ENCODE peak calls at places on chromosomes 3 and 15, in six cellular contexts. D, O, Y, B, K and R are unnamed samples. For H3K9me3, the result is how much of the 10 kb centered on the place peaks cover.

GRCh38 chr3:29618395-29619291 is 337.8 kb downstream of the RBMS3 start:
- DNase-seq in B (no peak), O (no peak), Y (no peak), K (no peak), D (no peak), R (no peak)

GRCh38 chr3:196138927-196139680 is 57.2 kb upstream of the TFRC start:
- DNase-seq in K (no peak), O (no peak), D (no peak), B (no peak), Y (peak), R (no peak)

GRCh38 chr15:96893159-96893906 is 562.8 kb downstream of the NR2F2 start:
- DNase-seq in O (no peak), K (no peak), B (no peak), Y (peak), D (no peak), R (no peak)

GRCh38 chr15:92393287-92393993 is at the start of gene ST8SIA2:
- DNase-seq in D (peak), K (no peak), B (no peak), Y (peak), O (no peak), R (peak)

GRCh38 chr15:52730163-52730562 is 51.0 kb upstream of the ATOSA start:
- DNase-seq in K (peak), Y (no peak), B (no peak), D (no peak), O (peak), R (no peak)

GRCh38 chr15:93520206-93520605 is 431.2 kb upstream of the RGMA start:
- DNase-seq in Y (no peak), B (no peak), O (peak), K (no peak), D (no peak), R (no peak)

GRCh38 chr3:169966951-169967915 is 626 bp downstream of the SEC62 start:
- DNase-seq in K (peak), B (no peak), O (peak), D (peak), Y (peak), R (peak)

GRCh38 chr3:99211309-99211708 is 309.8 kb upstream of the DCBLD2 start:
- DNase-seq in Y (no peak), O (no peak), D (no peak), K (no peak), B (no peak), R (no peak)

GRCh38 chr3:191143224-191143623 is 55.8 kb upstream of the OSTN start:
- DNase-seq in K (no peak), Y (no peak), D (no peak), B (no peak), O (no peak), R (no peak)

GRCh38 chr15:31272558-31273257 is 53.9 kb upstream of the KLF13 start:
- DNase-seq in Y (peak), K (no peak), B (no peak), O (no peak), D (peak), R (no peak)

GRCh38 chr3:33030802-33031201 is 66.1 kb downstream of the GLB1 start:
- DNase-seq in K (peak), B (no peak), Y (no peak), D (no peak), O (no peak), R (no peak)

GRCh38 chr15:32994810-32995424 is 199.6 kb downstream of the FMN1 start:
- DNase-seq in O (no peak), B (no peak), D (no peak), K (no peak), Y (peak), R (peak)

GRCh38 chr15:58352026-58352929 is 79.5 kb upstream of the LIPC start:
- DNase-seq in Y (no peak), O (no peak), D (no peak), K (no peak), B (no peak), R (no peak)

GRCh38 chr3:129034650-129035049 is 25.9 kb upstream of the GP9 start:
- DNase-seq in Y (no peak), K (peak), O (no peak), B (no peak), D (no peak), R (no peak)

GRCh38 chr3:186298876-186299275 is 63.2 kb downstream of the DGKG start:
- DNase-seq in K (no peak), D (no peak), B (no peak), Y (no peak), O (no peak), R (no peak)

GRCh38 chr3:113839551-113839950 is 963 bp downstream of the GRAMD1C start:
- DNase-seq in K (no peak), B (no peak), O (no peak), D (no peak), Y (no peak), R (no peak)

GRCh38 chr3:62048577-62048976 is 324.8 kb downstream of the FEZF2 start:
- DNase-seq in Y (no peak), K (no peak), B (no peak), D (no peak), O (no peak), R (no peak)

GRCh38 chr3:56302417-56302816 is 165.8 kb downstream of the ERC2 start:
- DNase-seq in O (no peak), B (no peak), D (no peak), K (no peak), Y (no peak), R (no peak)

GRCh38 chr3:56309465-56309864 is 158.8 kb downstream of the ERC2 start:
- DNase-seq in B (no peak), Y (no peak), K (no peak), D (no peak), O (no peak), R (no peak)

GRCh38 chr3:56304069-56304468 is 164.2 kb downstream of the ERC2 start:
- DNase-seq in B (no peak), K (no peak), O (no peak), Y (no peak), D (no peak), R (no peak)

GRCh38 chr3:56303508-56303907 is 164.8 kb downstream of the ERC2 start:
- DNase-seq in K (peak), D (peak), O (no peak), Y (peak), B (no peak), R (peak)
- H3K4me3 ChIP-seq in K (no peak), D (no peak), O (no peak), Y (no peak), B (no peak), R (no peak)

DNA sequence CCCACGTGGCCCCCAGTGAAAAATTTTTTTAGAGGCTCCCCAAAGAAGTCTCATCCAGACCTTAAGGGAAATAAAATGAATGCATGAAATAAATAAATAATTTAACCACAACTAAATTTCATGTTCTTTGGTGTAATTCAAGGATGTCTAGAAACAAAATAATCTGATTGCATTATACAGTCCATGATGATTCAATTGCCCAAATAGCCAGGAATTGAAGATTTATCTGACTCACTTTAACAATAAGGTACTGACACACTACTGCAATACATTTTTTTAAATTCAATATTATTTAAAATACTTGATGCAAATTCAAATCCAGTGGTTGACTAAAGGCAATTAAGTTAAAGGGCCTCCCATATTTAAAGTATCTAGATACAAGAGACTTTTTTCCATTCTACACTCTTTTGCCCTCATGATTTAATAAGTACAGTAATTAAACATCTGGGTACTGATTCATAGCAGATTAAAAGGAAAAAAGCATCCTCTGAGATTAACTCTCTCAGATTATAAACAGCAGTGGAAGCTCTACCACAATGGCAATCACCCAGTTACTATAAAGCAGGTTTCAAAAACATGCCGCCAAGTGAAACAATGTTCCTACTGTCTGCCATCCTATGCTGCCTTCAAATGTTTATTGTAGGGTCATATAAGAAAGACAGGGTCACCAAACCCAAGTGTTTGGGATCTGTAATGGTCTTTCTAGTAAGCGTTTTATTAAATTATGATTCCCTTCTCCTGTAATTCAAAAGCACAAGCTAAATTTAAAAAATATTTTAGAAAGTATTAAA is 9.9 kb downstream of the UQCC5 start:
- DNase-seq in Y (no peak), B (no peak), D (no peak), O (no peak), K (no peak), R (no peak)
- H3K27ac ChIP-seq in Y (no peak), B (peak), D (no peak), O (peak), K (no peak), R (no peak)

DNA sequence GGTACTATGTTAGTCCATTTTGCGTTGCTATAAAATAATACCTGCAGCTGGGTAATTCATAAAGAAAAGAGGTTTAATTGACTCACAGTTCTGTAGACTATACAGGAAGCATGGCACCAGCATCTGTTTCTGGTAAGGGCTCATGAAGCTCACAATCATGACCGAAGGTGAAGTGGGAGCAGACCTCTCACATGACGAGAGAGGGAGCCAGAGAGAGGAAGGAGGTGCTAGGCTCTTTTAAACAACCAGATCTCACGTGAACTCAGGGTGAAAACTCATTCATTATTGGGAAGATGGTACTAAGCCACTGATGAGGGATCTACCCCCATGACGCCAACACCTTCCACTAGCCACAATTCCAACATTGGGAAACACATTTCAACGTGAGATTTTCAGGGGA is 301.7 kb upstream of the MDFIC2 start:
- DNase-seq in O (no peak), D (no peak), Y (no peak), K (no peak), B (no peak), R (no peak)
- H3K9me3 ChIP-seq in O (under half), D (under half), Y (under half), K (under half), B (under half), R (under half)

GRCh38 chr15:70277556-70277955 is 179.8 kb upstream of the TLE3 start:
- DNase-seq in O (no peak), D (no peak), B (peak), K (no peak), Y (no peak), R (no peak)

GRCh38 chr15:70281261-70281810 is 183.6 kb upstream of the TLE3 start:
- DNase-seq in B (peak), D (no peak), Y (no peak), K (no peak), O (no peak), R (no peak)

GRCh38 chr15:70280781-70281180 is 183.1 kb upstream of the TLE3 start:
- DNase-seq in Y (no peak), K (no peak), D (no peak), B (peak), O (no peak), R (no peak)

GRCh38 chr15:70278644-70279043 is 180.9 kb upstream of the TLE3 start:
- DNase-seq in O (no peak), B (peak), Y (no peak), D (no peak), K (no peak), R (no peak)

DNA sequence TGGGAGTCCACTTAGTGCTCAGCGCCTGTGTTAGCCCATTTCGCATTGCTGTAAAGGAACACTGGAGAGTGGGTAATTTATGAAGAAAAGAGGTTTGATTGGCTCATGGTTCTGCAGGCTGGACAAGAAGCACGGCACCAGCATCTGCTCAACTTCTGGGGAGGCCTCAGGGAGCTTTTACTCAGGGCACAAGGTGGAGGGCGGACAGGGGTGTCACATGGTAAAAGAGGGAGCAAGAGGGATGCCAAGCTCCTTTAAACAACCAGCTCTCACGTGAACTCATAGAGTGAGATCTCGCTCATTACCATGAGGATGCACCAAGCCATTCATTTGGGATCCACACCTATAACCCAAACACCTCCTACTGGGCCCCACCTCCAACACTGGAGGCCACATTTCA is 181.4 kb upstream of the TLE3 start:
- DNase-seq in O (no peak), B (peak), Y (no peak), K (no peak), D (no peak), R (no peak)
- H3K4me3 ChIP-seq in O (no peak), B (no peak), Y (no peak), K (no peak), D (no peak), R (no peak)

GRCh38 chr15:85477730-85478129 is 97.3 kb downstream of the AKAP13 start:
- DNase-seq in D (no peak), K (no peak), B (no peak), Y (no peak), O (no peak), R (peak)
- H3K27ac ChIP-seq in D (no peak), K (no peak), B (no peak), Y (no peak), O (no peak), R (peak)

DNA sequence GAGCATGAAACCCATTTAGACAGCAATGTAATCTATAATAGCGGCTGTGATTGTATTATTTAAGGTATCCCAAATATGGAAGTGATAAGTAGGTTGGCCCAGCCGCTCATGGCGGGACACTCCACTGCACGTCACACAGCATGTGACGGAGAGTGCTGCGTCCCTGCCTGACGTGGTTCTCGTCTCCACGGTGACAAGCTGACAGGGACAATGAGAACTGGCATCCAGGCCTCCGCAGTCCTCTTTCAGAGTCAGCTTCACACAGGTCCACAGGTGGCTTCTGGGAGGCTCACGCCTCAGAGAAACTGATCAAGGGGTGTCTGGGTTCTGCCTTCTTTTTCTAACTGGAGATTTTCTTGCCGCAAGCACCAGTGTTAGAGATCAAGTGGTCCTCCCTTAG is 121.1 kb downstream of the ATP10A start:
- DNase-seq in K (no peak), Y (no peak), B (no peak), D (no peak), O (no peak), R (peak)
- H3K9me3 ChIP-seq in K (under half), Y (under half), B (under half), D (under half), O (under half), R (under half)

DNA sequence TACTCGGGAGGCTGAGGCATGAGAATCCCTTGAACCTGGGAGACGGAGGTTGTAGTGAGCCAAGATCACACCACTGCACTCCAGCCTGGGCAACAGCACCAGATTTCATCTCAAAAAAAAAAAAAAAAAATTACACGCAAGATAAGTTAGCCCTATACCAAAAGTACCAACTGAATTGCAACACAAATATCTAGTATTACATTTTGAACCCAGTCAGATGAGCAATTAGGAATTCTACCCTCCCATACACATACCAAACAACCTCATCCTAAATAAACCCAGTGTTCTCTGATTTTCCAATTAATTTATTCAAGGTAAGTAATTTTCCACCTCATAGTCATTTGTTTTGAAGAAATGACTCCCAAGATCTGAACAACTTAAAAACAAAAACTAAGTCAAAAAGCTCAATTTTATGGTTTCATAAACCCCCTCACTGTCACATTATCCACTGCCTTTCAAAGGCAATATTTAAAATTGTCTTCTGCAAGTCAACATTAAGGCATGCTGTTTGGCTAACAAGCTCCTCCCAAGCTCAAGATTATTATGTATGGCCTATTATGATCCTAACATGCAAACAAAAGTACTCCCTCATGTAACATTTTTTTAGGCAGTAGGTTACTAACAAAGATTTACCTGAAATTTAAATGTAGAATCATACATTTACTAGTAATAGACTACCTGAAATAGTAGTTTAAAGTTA is 4.5 kb downstream of the RAF1 start:
- DNase-seq in Y (no peak), B (no peak), K (no peak), O (no peak), D (no peak), R (no peak)
- H3K4me3 ChIP-seq in Y (no peak), B (no peak), K (no peak), O (no peak), D (no peak), R (no peak)